ENCODE peak calls at places on chromosomes 5 and 9, in nine cellular contexts. L is lower lobe of right lung; I is body of pancreas; W is GM23338; T is HEK293T; S is NCI-H1694; U is NCI-H1092 treated with DMSO at 0.1 percent for 48 hours; C is stimulated activated CD8-positive, alpha-beta memory T cell treated with anti-CD3 and anti-CD28 coated beads, Interleukin-4, amount 100 ng/mL, for 48 hours; X is fibroblast of lung. B is an unnamed sample.

GRCh38 chr9:104682642-104683041 is 11.7 kb upstream of the OR13D1 start:
- DNase-seq in L (no peak), I (no peak), W (peak), T (peak), S (peak), U (peak), C (no peak), X (peak), B (peak)

GRCh38 chr5:144460608-144461007 is 289.9 kb downstream of the KCTD16 start:
- DNase-seq in L (no peak), I (no peak), W (no peak), T (no peak), S (no peak), U (no peak), C (no peak), X (peak), B (no peak)

GRCh38 chr5:180823938-180824629 is 21.5 kb upstream of the MGAT1 start:
- DNase-seq in L (no peak), I (no peak), W (no peak), T (no peak), S (no peak), U (no peak), C (no peak), X (no peak), B (no peak)

GRCh38 chr5:59999056-59999455 is 105.5 kb upstream of the PDE4D start:
- DNase-seq in L (no peak), I (no peak), W (peak), T (no peak), S (no peak), U (no peak), C (no peak), X (no peak), B (no peak)

GRCh38 chr9:69471433-69471832 is 146.4 kb downstream of the ENTREP1 start:
- DNase-seq in L (no peak), I (no peak), W (no peak), T (no peak), S (no peak), U (peak), C (no peak), X (no peak), B (no peak)

GRCh38 chr5:14298126-14298847 is 155.1 kb downstream of the TRIO start:
- DNase-seq in L (no peak), I (no peak), W (no peak), T (no peak), S (no peak), U (no peak), C (no peak), X (peak), B (no peak)

GRCh38 chr5:616342-617039 is 4.4 kb downstream of the CEP72 start:
- DNase-seq in L (peak), I (peak), W (no peak), T (no peak), S (no peak), U (no peak), C (no peak), X (no peak), B (no peak)

GRCh38 chr5:65394078-65394477 is 87.6 kb downstream of the ADAMTS6 start:
- DNase-seq in L (no peak), I (no peak), W (no peak), T (no peak), S (no peak), U (peak), C (no peak), X (peak), B (peak)

B was measured in HuH-7.5.